ENCODE peak calls at places on chromosomes 16 and 17, in four cellular contexts. H, P, C and W are unnamed samples. For H3K9me3, the result is how much of the 10 kb centered on the place peaks cover.

GRCh38 chr17:83199500-83200201 is 120.2 kb downstream of the METRNL start:
- DNase-seq in H (peak), P (peak), C (no peak), W (peak)

GRCh38 chr17:48468299-48468698 is 38.3 kb upstream of the SKAP1 start:
- DNase-seq in H (no peak), P (no peak), C (no peak), W (no peak)

GRCh38 chr17:81683208-81683583 is 401 bp downstream of the ARL16 start:
- DNase-seq in H (no peak), P (peak), C (no peak), W (no peak)

GRCh38 chr16:89264800-89265550 is 47.5 kb downstream of the ZNF778 start:
- DNase-seq in H (no peak), P (no peak), C (no peak), W (no peak)

GRCh38 chr16:79247386-79247785 is 353.2 kb downstream of the MAF start:
- DNase-seq in H (no peak), P (no peak), C (no peak), W (no peak)

GRCh38 chr17:83198366-83199341 is 119.2 kb downstream of the METRNL start:
- DNase-seq in H (peak), P (no peak), C (peak), W (peak)

GRCh38 chr16:85496145-85496544 is 117.0 kb upstream of the GSE1 start:
- DNase-seq in H (no peak), P (no peak), C (no peak), W (no peak)

GRCh38 chr16:49528035-49528434 is 154.4 kb downstream of the C16orf78 start:
- DNase-seq in H (no peak), P (no peak), C (no peak), W (no peak)

DNA sequence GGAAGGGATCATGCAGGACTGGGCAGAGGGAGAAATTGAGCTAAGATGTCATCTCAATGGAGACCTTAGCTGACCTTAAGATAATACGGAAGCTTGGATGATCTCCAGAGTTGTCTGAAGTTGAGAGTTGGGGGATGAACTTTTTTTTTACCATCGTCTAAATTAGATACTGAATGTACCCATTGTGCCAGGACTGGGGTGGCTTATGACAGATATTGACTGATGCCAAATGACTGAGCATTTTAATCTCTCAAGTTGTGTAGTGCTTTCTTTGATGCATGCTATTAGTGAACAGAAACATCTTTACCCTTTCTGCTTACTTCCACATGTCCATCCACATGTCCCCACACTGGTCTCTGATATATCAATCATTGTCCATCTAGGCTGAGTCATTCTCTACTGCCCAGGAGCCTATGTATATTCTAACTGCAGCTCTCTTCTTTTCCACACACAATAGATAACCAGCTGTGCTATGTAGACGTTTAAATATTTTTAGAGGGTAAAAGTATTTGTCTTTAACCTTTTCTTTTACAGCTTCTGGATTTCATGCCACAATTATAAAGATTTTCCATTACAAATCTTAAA is 60.2 kb upstream of the ZKSCAN2 start:
- DNase-seq in H (no peak), P (no peak), C (no peak), W (no peak)
- H3K9me3 ChIP-seq in H (under half), P (under half), C (under half), W (under half)

DNA sequence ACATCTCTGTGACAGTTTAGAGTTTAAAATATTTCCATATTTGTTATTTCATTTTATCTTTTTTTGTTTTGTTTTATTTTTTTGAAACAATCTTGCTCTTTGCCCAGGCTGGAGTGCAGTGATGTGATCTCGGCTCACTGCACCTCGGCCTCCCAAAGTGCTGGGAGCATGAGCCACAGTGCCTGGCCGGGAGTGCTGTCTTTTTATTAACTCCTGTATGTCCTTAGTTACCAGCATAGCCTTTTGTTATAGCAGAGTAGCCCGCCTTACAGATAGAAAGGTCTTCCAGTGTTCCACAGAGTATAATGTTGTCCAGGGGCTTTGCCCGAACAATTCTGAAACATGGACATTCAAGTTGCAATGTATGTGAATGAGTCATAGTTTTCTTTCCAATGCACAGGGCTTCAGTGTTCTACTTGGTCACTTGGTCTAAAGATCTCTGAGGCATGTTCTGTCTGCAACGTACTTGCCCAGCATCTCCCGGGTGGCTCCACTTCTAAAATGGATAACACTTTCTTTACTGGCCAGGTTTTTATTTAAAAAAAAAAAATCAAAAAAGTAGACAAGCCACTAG is 125.6 kb downstream of the KCNJ18 start:
- DNase-seq in H (no peak), P (no peak), C (no peak), W (no peak)
- H3K9me3 ChIP-seq in H (under half), P (under half), C (under half), W (under half)

GRCh38 chr16:81424761-81425160 is 19.8 kb upstream of the CMIP start:
- DNase-seq in H (no peak), P (peak), C (no peak), W (no peak)
- H3K9me3 ChIP-seq in H (under half), P (under half), C (under half), W (under half)

DNA sequence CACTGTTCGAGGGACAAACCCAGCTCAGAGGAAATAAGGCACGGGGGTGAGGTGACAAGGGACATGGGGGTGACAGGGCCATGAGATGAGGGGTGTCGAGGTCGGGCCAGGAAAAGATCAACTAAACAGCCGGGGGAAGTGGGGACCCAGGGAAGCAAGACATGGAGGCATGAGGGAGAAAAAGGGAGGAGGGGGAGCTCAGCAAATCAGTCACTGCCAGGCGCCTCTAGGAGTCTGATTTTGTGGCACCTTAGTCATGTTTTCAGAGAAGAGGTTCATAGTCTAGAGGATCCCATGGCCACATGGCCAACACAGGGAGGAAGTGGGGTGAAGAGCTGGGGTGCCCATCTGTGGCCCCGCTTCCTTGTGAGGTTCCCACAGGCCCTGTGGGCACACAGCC is 814.5 kb downstream of the KCNJ18 start:
- DNase-seq in H (no peak), P (no peak), C (no peak), W (no peak)
- H3K9me3 ChIP-seq in H (under half), P (under half), C (under half), W (under half)

DNA sequence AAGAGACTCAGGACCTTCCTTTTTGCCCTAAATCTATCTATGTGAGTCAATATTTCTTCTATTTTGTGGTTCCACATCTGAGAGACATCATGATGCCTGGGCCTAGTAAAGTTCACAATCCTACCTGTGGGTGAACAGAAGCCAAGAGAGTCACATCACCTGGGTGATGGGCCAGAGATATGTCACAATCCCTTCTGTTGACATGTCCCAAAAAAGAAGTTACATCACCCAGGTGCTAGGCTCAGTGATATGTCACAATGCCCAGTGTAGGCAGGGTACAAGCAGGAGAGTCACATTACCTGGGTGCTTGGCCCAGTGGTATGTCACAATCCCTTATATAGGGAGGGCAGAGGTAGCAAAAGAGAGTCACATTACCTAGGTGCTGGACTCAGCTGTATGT is 2101.9 kb downstream of the TP53TG3F start:
- DNase-seq in H (no peak), P (no peak), C (no peak), W (no peak)
- H3K9me3 ChIP-seq in H (under half), P (under half), C (under half), W (under half)

DNA sequence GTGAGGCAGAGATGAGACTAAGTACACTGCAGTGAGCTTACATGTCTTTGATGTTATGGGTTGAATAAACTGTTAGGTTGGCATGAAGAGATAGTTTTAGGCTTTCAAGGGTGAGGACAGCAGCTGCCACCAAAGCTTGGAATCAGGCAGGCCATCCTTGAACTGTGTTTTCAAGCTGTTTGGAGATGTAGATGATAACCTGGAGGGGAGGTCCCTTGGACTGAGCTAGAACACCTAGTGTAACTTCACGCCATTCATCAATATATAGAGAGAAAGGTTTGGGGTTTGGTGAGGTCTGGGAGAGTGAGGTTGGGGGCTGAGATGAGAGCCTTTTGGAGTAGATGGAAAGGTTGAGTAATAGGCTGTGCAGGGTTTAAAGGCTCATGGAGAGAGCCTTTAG is 2447.0 kb downstream of the TP53TG3F start:
- DNase-seq in H (no peak), P (no peak), C (no peak), W (no peak)
- H3K9me3 ChIP-seq in H (under half), P (under half), C (under half), W (under half)